ENCODE peak calls at places on chromosomes 2 and 18, in four cellular contexts. V is NCI-H2029, O is chondrocyte, Q is GM06990. J is an unnamed sample.

GRCh38 chr2:18067980-18068379 is 189.5 kb downstream of the KCNS3 start:
- DNase-seq in O (no peak), V (no peak), Q (no peak), J (no peak)

GRCh38 chr2:108074945-108075344 is 88.6 kb downstream of the SLC5A7 start:
- DNase-seq in O (no peak), V (no peak), Q (no peak), J (no peak)

GRCh38 chr18:48868468-48869466 is 82.0 kb downstream of the SMAD7 start:
- DNase-seq in V (no peak), Q (peak; percentile 76), O (peak; percentile 62), J (peak; percentile 65)

GRCh38 chr2:230124792-230125452 is 56.2 kb upstream of the SLC16A14 start:
- DNase-seq in V (no peak), Q (no peak), O (no peak), J (no peak)

GRCh38 chr2:215374002-215374401 is 61.9 kb downstream of the FN1 start:
- DNase-seq in O (no peak), V (no peak), Q (no peak), J (no peak)

GRCh38 chr2:226766352-226767055 is 33.1 kb downstream of the IRS1 start:
- DNase-seq in Q (no peak), V (no peak), O (no peak), J (no peak)

GRCh38 chr2:44324971-44325426 is 36.3 kb downstream of the PREPL start:
- DNase-seq in Q (no peak), O (no peak), V (no peak), J (no peak)

GRCh38 chr18:27606851-27607250 is 421.7 kb upstream of the CHST9 start:
- DNase-seq in Q (no peak), O (no peak), V (no peak), J (no peak)

GRCh38 chr2:180730976-180731375 is 249.4 kb upstream of the UBE2E3 start:
- DNase-seq in V (no peak), O (no peak), Q (no peak), J (no peak)

GRCh38 chr2:207831569-207832248 is 62.0 kb upstream of the FZD5 start:
- DNase-seq in V (no peak), Q (no peak), O (no peak), J (no peak)

GRCh38 chr18:8283901-8284585 is 325.2 kb upstream of the RAB12 start:
- DNase-seq in O (no peak), V (no peak), Q (no peak), J (no peak)

GRCh38 chr2:35454966-35455638 is 900.5 kb upstream of the CRIM1 start:
- DNase-seq in O (no peak), Q (no peak), V (no peak), J (no peak)

GRCh38 chr18:28114472-28114871 is 62.5 kb downstream of the CDH2 start:
- DNase-seq in O (no peak), V (no peak), Q (no peak), J (no peak)

GRCh38 chr2:165240927-165241326 is 1.7 kb downstream of the SCN2A start:
- DNase-seq in V (peak; percentile 49), Q (no peak), O (no peak), J (no peak)

GRCh38 chr2:230758566-230759480 is 46.2 kb downstream of the CAB39 start:
- DNase-seq in O (no peak), V (no peak), Q (no peak), J (no peak)

GRCh38 chr2:49843314-49843713 is 689.0 kb upstream of the FSHR start:
- DNase-seq in Q (no peak), V (no peak), O (no peak), J (no peak)

GRCh38 chr2:142867161-142867560 is 10.3 kb upstream of the KYNU start:
- DNase-seq in O (no peak), V (no peak), Q (no peak), J (no peak)

GRCh38 chr2:236161082-236161462 is 7.1 kb downstream of the GBX2 start:
- DNase-seq in V (no peak), Q (no peak), O (no peak), J (no peak)

GRCh38 chr2:15243762-15244161 is 317.4 kb downstream of the NBAS start:
- DNase-seq in V (peak; percentile 3), O (no peak), Q (no peak), J (no peak)

GRCh38 chr2:65062843-65063242 is 6.6 kb downstream of the CEP68 start:
- DNase-seq in Q (no peak), V (no peak), O (no peak), J (no peak)

GRCh38 chr2:158893057-158893456 is 75.4 kb upstream of the TANC1 start:
- DNase-seq in Q (no peak), V (no peak), O (no peak), J (no peak)

GRCh38 chr2:219230201-219230540 is 565 bp downstream of the ANKZF1 start:
- DNase-seq in V (peak; percentile 21), Q (peak; percentile 68), O (no peak), J (peak; percentile 59)

GRCh38 chr2:26352892-26353291 is 6.3 kb upstream of the ADGRF3 start:
- DNase-seq in Q (no peak), V (no peak), O (no peak), J (no peak)